ENCODE peak calls at places on chromosome 5, in seven cellular contexts. One of them, this sample, is unnamed.

GRCh38 chr5:92402045-92402444 is 1018.9 kb upstream of the ARRDC3 start:
- DNase-seq in H1: no peak
- DNase-seq in SK-N-SH: no peak
- DNase-seq in K562: no peak
- DNase-seq in HepG2: no peak
- DNase-seq in HCT116: no peak
- DNase-seq in Panc1: no peak
- DNase-seq in this sample: no peak

GRCh38 chr5:75510836-75511434 is 494 bp downstream of the CERT1 start:
- DNase-seq in HCT116: no peak
- DNase-seq in HepG2: peak
- DNase-seq in K562: no peak
- DNase-seq in Panc1: no peak
- DNase-seq in H1: no peak
- DNase-seq in SK-N-SH: peak
- DNase-seq in this sample: no peak

GRCh38 chr5:178389031-178389729 is 156.6 kb upstream of the PHYKPL start:
- DNase-seq in K562: no peak
- DNase-seq in Panc1: no peak
- DNase-seq in SK-N-SH: peak
- DNase-seq in HCT116: no peak
- DNase-seq in H1: no peak
- DNase-seq in HepG2: no peak
- DNase-seq in this sample: no peak

GRCh38 chr5:181239062-181239663 is 4.5 kb downstream of the RACK1 start:
- DNase-seq in H1: no peak
- DNase-seq in HepG2: no peak
- DNase-seq in K562: no peak
- DNase-seq in Panc1: no peak
- DNase-seq in HCT116: no peak
- DNase-seq in SK-N-SH: no peak
- DNase-seq in this sample: no peak

GRCh38 chr5:59685806-59686205 is 207.7 kb downstream of the PDE4D start:
- DNase-seq in Panc1: no peak
- DNase-seq in HCT116: no peak
- DNase-seq in H1: no peak
- DNase-seq in SK-N-SH: no peak
- DNase-seq in K562: no peak
- DNase-seq in HepG2: no peak
- DNase-seq in this sample: no peak

GRCh38 chr5:59587489-59588337 is 305.8 kb downstream of the PDE4D start:
- DNase-seq in SK-N-SH: peak
- DNase-seq in H1: peak
- DNase-seq in HepG2: no peak
- DNase-seq in K562: no peak
- DNase-seq in HCT116: no peak
- DNase-seq in Panc1: no peak
- DNase-seq in this sample: no peak

GRCh38 chr5:59548807-59549357 is 344.6 kb downstream of the PDE4D start:
- DNase-seq in H1: no peak
- DNase-seq in SK-N-SH: no peak
- DNase-seq in K562: no peak
- DNase-seq in Panc1: no peak
- DNase-seq in HepG2: peak
- DNase-seq in HCT116: no peak
- DNase-seq in this sample: no peak

GRCh38 chr5:33148076-33148501 is 292.7 kb upstream of the TARS1 start:
- DNase-seq in K562: no peak
- DNase-seq in HepG2: peak
- DNase-seq in Panc1: peak
- DNase-seq in H1: no peak
- DNase-seq in SK-N-SH: no peak
- DNase-seq in HCT116: no peak
- DNase-seq in this sample: no peak

GRCh38 chr5:93421498-93421897 is 159.5 kb downstream of the NR2F1-AS1 start:
- DNase-seq in HepG2: no peak
- DNase-seq in Panc1: no peak
- DNase-seq in K562: no peak
- DNase-seq in SK-N-SH: no peak
- DNase-seq in H1: peak
- DNase-seq in HCT116: no peak
- DNase-seq in this sample: no peak

GRCh38 chr5:172114875-172115422 is 73.1 kb downstream of the STK10 start:
- DNase-seq in K562: no peak
- DNase-seq in HCT116: no peak
- DNase-seq in Panc1: no peak
- DNase-seq in SK-N-SH: no peak
- DNase-seq in H1: no peak
- DNase-seq in HepG2: no peak
- DNase-seq in this sample: peak

GRCh38 chr5:74123928-74124327 is 497.9 kb downstream of the ARHGEF28 start:
- DNase-seq in K562: no peak
- DNase-seq in HepG2: no peak
- DNase-seq in SK-N-SH: no peak
- DNase-seq in Panc1: no peak
- DNase-seq in H1: no peak
- DNase-seq in HCT116: no peak
- DNase-seq in this sample: no peak

GRCh38 chr5:176700239-176700847 is 53.1 kb downstream of the TSPAN17 start:
- DNase-seq in Panc1: no peak
- DNase-seq in K562: peak
- DNase-seq in H1: peak
- DNase-seq in SK-N-SH: peak
- DNase-seq in HCT116: no peak
- DNase-seq in HepG2: no peak
- DNase-seq in this sample: no peak

GRCh38 chr5:117102591-117102990 is 528.0 kb upstream of the SEMA6A start:
- DNase-seq in K562: no peak
- DNase-seq in SK-N-SH: no peak
- DNase-seq in Panc1: no peak
- DNase-seq in HCT116: no peak
- DNase-seq in H1: no peak
- DNase-seq in HepG2: no peak
- DNase-seq in this sample: no peak

GRCh38 chr5:62289813-62290212 is 16.2 kb upstream of the KIF2A start:
- DNase-seq in K562: no peak
- DNase-seq in HepG2: no peak
- DNase-seq in H1: no peak
- DNase-seq in HCT116: no peak
- DNase-seq in SK-N-SH: no peak
- DNase-seq in Panc1: no peak
- DNase-seq in this sample: no peak

GRCh38 chr5:132909702-132910101 is 36.2 kb downstream of the LEAP2 start:
- DNase-seq in SK-N-SH: no peak
- DNase-seq in H1: no peak
- DNase-seq in HepG2: no peak
- DNase-seq in K562: no peak
- DNase-seq in Panc1: no peak
- DNase-seq in HCT116: no peak
- DNase-seq in this sample: no peak
- TF ChIP-seq SIN3A in SK-N-SH: no peak
- TF ChIP-seq SIN3A in H1: no peak
- TF ChIP-seq SIN3A in HepG2: no peak
- TF ChIP-seq SIN3A in K562: no peak
- TF ChIP-seq SIN3A in Panc1: no peak
- TF ChIP-seq SIN3A in HCT116: no peak
- TF ChIP-seq SIN3A in this sample: no peak

GRCh38 chr5:195401-196160 is 4.3 kb downstream of the LRRC14B start:
- DNase-seq in HCT116: no peak
- DNase-seq in H1: no peak
- DNase-seq in HepG2: no peak
- DNase-seq in Panc1: no peak
- DNase-seq in K562: peak
- DNase-seq in SK-N-SH: no peak
- DNase-seq in this sample: no peak
- TF ChIP-seq SIN3A in HCT116: no peak
- TF ChIP-seq SIN3A in H1: no peak
- TF ChIP-seq SIN3A in HepG2: no peak
- TF ChIP-seq SIN3A in Panc1: no peak
- TF ChIP-seq SIN3A in K562: no peak
- TF ChIP-seq SIN3A in SK-N-SH: no peak
- TF ChIP-seq SIN3A in this sample: no peak

DNA sequence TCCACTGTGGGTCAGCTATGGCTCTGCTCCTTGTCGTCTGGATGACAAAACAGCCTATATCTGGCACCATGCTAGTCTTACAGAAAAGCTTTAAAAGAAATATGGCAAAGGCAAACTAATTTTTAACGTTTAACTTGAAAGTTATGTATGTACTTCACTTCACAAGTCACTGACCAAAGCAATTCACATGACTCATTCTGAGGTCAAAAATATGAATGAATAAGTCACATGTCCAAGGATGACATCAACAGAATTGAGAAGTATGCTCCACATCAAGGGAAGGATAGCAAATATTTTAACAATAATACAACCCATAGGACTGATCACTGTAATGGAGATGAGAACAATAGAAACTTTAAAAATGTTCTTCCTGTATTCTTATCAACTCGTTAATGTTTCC is 1072.6 kb upstream of the NUDT12 start:
- DNase-seq in H1: no peak
- DNase-seq in HCT116: no peak
- DNase-seq in Panc1: no peak
- DNase-seq in HepG2: no peak
- DNase-seq in K562: no peak
- DNase-seq in SK-N-SH: no peak
- DNase-seq in this sample: no peak
- TF ChIP-seq SIN3A in H1: no peak
- TF ChIP-seq SIN3A in HCT116: no peak
- TF ChIP-seq SIN3A in Panc1: no peak
- TF ChIP-seq SIN3A in HepG2: no peak
- TF ChIP-seq SIN3A in K562: no peak
- TF ChIP-seq SIN3A in SK-N-SH: no peak
- TF ChIP-seq SIN3A in this sample: no peak

DNA sequence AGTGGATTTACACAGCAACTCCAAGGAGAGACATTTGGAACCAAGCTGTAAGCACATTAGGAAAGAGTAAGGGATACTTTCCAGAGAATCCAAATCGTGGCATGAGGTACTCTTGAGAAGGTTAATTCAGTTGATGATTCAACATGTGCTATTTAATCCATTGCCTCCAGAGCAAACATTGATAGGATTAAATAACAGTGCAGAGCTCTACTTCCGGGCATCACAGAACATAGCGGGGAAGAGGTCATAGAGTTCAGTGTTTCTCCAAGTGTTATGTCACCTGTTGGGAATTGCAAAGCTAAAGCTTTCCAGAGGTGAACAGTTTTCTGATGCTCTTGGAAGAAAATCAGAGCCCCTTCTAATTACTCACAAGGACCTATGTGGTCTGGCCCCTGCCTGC is 127.5 kb downstream of the PPP2R2B start:
- DNase-seq in SK-N-SH: no peak
- DNase-seq in HCT116: no peak
- DNase-seq in Panc1: no peak
- DNase-seq in K562: no peak
- DNase-seq in HepG2: no peak
- DNase-seq in H1: no peak
- DNase-seq in this sample: no peak
- TF ChIP-seq SIN3A in SK-N-SH: no peak
- TF ChIP-seq SIN3A in HCT116: no peak
- TF ChIP-seq SIN3A in Panc1: no peak
- TF ChIP-seq SIN3A in K562: no peak
- TF ChIP-seq SIN3A in HepG2: no peak
- TF ChIP-seq SIN3A in H1: no peak
- TF ChIP-seq SIN3A in this sample: no peak

GRCh38 chr5:134143964-134144941 is 29.8 kb downstream of the TCF7 start:
- DNase-seq in H1: no peak
- DNase-seq in K562: no peak
- DNase-seq in HepG2: no peak
- DNase-seq in SK-N-SH: no peak
- DNase-seq in Panc1: no peak
- DNase-seq in HCT116: no peak
- DNase-seq in this sample: no peak
- TF ChIP-seq SIN3A in H1: no peak
- TF ChIP-seq SIN3A in K562: no peak
- TF ChIP-seq SIN3A in HepG2: no peak
- TF ChIP-seq SIN3A in SK-N-SH: no peak
- TF ChIP-seq SIN3A in Panc1: no peak
- TF ChIP-seq SIN3A in HCT116: no peak
- TF ChIP-seq SIN3A in this sample: no peak

GRCh38 chr5:122151640-122152039 is 22.3 kb downstream of the ZNF474 start:
- DNase-seq in HepG2: no peak
- DNase-seq in HCT116: no peak
- DNase-seq in H1: no peak
- DNase-seq in SK-N-SH: no peak
- DNase-seq in Panc1: no peak
- DNase-seq in K562: no peak
- DNase-seq in this sample: no peak

GRCh38 chr5:122149691-122150090 is 20.3 kb downstream of the ZNF474 start:
- DNase-seq in H1: no peak
- DNase-seq in Panc1: no peak
- DNase-seq in HCT116: no peak
- DNase-seq in SK-N-SH: no peak
- DNase-seq in HepG2: no peak
- DNase-seq in K562: peak
- DNase-seq in this sample: no peak

GRCh38 chr5:122152266-122152900 is 23.0 kb downstream of the ZNF474 start:
- DNase-seq in HCT116: no peak
- DNase-seq in H1: no peak
- DNase-seq in SK-N-SH: no peak
- DNase-seq in Panc1: no peak
- DNase-seq in K562: no peak
- DNase-seq in HepG2: no peak
- DNase-seq in this sample: no peak

GRCh38 chr5:122153230-122153629 is 23.9 kb downstream of the ZNF474 start:
- DNase-seq in HCT116: no peak
- DNase-seq in Panc1: no peak
- DNase-seq in HepG2: no peak
- DNase-seq in H1: no peak
- DNase-seq in SK-N-SH: no peak
- DNase-seq in K562: no peak
- DNase-seq in this sample: no peak

GRCh38 chr5:122150128-122150685 is 20.9 kb downstream of the ZNF474 start:
- DNase-seq in HepG2: no peak
- DNase-seq in Panc1: no peak
- DNase-seq in HCT116: no peak
- DNase-seq in SK-N-SH: peak
- DNase-seq in H1: no peak
- DNase-seq in K562: no peak
- DNase-seq in this sample: no peak
- TF ChIP-seq SIN3A in HepG2: no peak
- TF ChIP-seq SIN3A in Panc1: no peak
- TF ChIP-seq SIN3A in HCT116: no peak
- TF ChIP-seq SIN3A in SK-N-SH: no peak
- TF ChIP-seq SIN3A in H1: no peak
- TF ChIP-seq SIN3A in K562: no peak
- TF ChIP-seq SIN3A in this sample: no peak